ENCODE peak calls at places on chromosomes 13 and 19, in seven cellular contexts. One of them, this sample, is unnamed.

GRCh38 chr13:111510502-111511218 is 190.2 kb downstream of the TEX29 start:
- DNase-seq in MM.1S: no peak
- DNase-seq in mucosa of descending colon: no peak
- DNase-seq in Panc1: no peak
- DNase-seq in lower lobe of right lung: no peak
- DNase-seq in tibial artery: no peak
- DNase-seq in stomach: peak; percentile 4
- DNase-seq in this sample: no peak

GRCh38 chr13:46211116-46211515 is 612 bp upstream of the LRRC63 start:
- DNase-seq in tibial artery: no peak
- DNase-seq in lower lobe of right lung: no peak
- DNase-seq in mucosa of descending colon: no peak
- DNase-seq in MM.1S: peak; percentile 17
- DNase-seq in Panc1: no peak
- DNase-seq in stomach: no peak
- DNase-seq in this sample: no peak

GRCh38 chr13:85586856-85587255 is 212.4 kb downstream of the SLITRK6 start:
- DNase-seq in MM.1S: no peak
- DNase-seq in tibial artery: no peak
- DNase-seq in mucosa of descending colon: no peak
- DNase-seq in Panc1: no peak
- DNase-seq in lower lobe of right lung: no peak
- DNase-seq in stomach: no peak
- DNase-seq in this sample: no peak

GRCh38 chr13:101415358-101416174 is 742 bp downstream of the NALCN start:
- DNase-seq in mucosa of descending colon: no peak
- DNase-seq in stomach: no peak
- DNase-seq in lower lobe of right lung: no peak
- DNase-seq in tibial artery: no peak
- DNase-seq in MM.1S: peak; percentile 84
- DNase-seq in Panc1: no peak
- DNase-seq in this sample: no peak

GRCh38 chr19:34232566-34233481 is 21.5 kb upstream of the GARRE1 start:
- DNase-seq in stomach: no peak
- DNase-seq in lower lobe of right lung: peak; percentile 59
- DNase-seq in tibial artery: peak; percentile 71
- DNase-seq in mucosa of descending colon: peak; percentile 33
- DNase-seq in Panc1: peak; percentile 93
- DNase-seq in MM.1S: no peak
- DNase-seq in this sample: no peak

GRCh38 chr19:21569497-21569870 is 64.1 kb downstream of the ZNF429 start:
- DNase-seq in lower lobe of right lung: peak; percentile 80
- DNase-seq in MM.1S: no peak
- DNase-seq in Panc1: no peak
- DNase-seq in stomach: no peak
- DNase-seq in tibial artery: no peak
- DNase-seq in mucosa of descending colon: peak; percentile 80
- DNase-seq in this sample: no peak

GRCh38 chr13:88223958-88224357 is 552.8 kb downstream of the SLITRK5 start:
- DNase-seq in stomach: no peak
- DNase-seq in tibial artery: no peak
- DNase-seq in mucosa of descending colon: no peak
- DNase-seq in lower lobe of right lung: no peak
- DNase-seq in Panc1: no peak
- DNase-seq in MM.1S: no peak
- DNase-seq in this sample: no peak

GRCh38 chr19:33795370-33796163 is 1.1 kb upstream of the KCTD15 start:
- DNase-seq in stomach: peak; percentile 85
- DNase-seq in Panc1: no peak
- DNase-seq in mucosa of descending colon: peak; percentile 89
- DNase-seq in tibial artery: peak; percentile 87
- DNase-seq in lower lobe of right lung: peak; percentile 86
- DNase-seq in MM.1S: no peak
- DNase-seq in this sample: peak; percentile 64

GRCh38 chr13:25902946-25903345 is 148.9 kb downstream of the SHISA2 start:
- DNase-seq in lower lobe of right lung: no peak
- DNase-seq in mucosa of descending colon: no peak
- DNase-seq in Panc1: no peak
- DNase-seq in stomach: no peak
- DNase-seq in MM.1S: peak; percentile 50
- DNase-seq in tibial artery: no peak
- DNase-seq in this sample: no peak

GRCh38 chr13:65932587-65933239 is 1297.4 kb downstream of the PCDH9 start:
- DNase-seq in mucosa of descending colon: no peak
- DNase-seq in stomach: no peak
- DNase-seq in lower lobe of right lung: no peak
- DNase-seq in MM.1S: no peak
- DNase-seq in tibial artery: no peak
- DNase-seq in Panc1: no peak
- DNase-seq in this sample: no peak

GRCh38 chr19:13842294-13843103 is 34.4 kb upstream of the NANOS3 start:
- DNase-seq in Panc1: no peak
- DNase-seq in lower lobe of right lung: peak; percentile 91
- DNase-seq in stomach: peak; percentile 85
- DNase-seq in tibial artery: peak; percentile 94
- DNase-seq in MM.1S: peak; percentile 61
- DNase-seq in mucosa of descending colon: peak; percentile 89
- DNase-seq in this sample: no peak
- H3K4me1 ChIP-seq in Panc1: peaks cover 36% of the 10 kb centered on the region
- H3K4me1 ChIP-seq in lower lobe of right lung: peaks cover 72% of the 10 kb centered on the region
- H3K4me1 ChIP-seq in stomach: peaks cover 79% of the 10 kb centered on the region
- H3K4me1 ChIP-seq in tibial artery: peaks cover 9% of the 10 kb centered on the region
- H3K4me1 ChIP-seq in MM.1S: peaks cover 29% of the 10 kb centered on the region
- H3K4me1 ChIP-seq in mucosa of descending colon: peaks cover 49% of the 10 kb centered on the region
- H3K4me1 ChIP-seq in this sample: peaks cover 44% of the 10 kb centered on the region

DNA sequence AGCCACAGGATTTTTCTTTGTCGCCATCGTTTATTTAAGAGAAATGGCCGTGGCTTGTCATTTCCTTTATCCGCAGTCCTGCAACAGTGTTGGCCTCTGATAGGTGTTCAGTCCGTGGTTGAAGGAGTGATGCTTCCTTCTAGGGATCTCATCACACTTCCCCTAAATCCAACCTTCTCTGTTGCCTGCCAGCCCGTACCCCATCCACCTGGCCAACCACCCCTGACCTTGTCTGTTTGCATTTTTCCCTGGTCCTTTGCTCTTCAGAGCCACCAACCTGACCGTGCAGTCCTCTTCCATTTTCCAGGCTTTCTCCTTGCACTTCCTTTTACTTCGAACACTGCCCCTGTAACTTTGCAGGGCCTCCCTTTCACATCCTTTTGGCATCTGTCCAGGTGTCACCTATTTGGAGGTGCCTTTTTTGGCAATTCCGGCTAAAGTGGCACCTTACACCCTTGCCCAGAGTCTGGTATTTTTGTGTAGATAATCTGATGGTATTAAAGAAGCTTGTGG is 684 bp downstream of the ZNF460 start:
- DNase-seq in lower lobe of right lung: no peak
- DNase-seq in tibial artery: no peak
- DNase-seq in stomach: no peak
- DNase-seq in MM.1S: peak; percentile 54
- DNase-seq in Panc1: no peak
- DNase-seq in mucosa of descending colon: peak; percentile 35
- DNase-seq in this sample: no peak
- H3K4me1 ChIP-seq in lower lobe of right lung: peaks cover 41% of the 10 kb centered on the region
- H3K4me1 ChIP-seq in tibial artery: no peaks in the 10 kb centered on the region
- H3K4me1 ChIP-seq in stomach: peaks cover 29% of the 10 kb centered on the region
- H3K4me1 ChIP-seq in MM.1S: peaks cover 27% of the 10 kb centered on the region
- H3K4me1 ChIP-seq in Panc1: peaks cover 23% of the 10 kb centered on the region
- H3K4me1 ChIP-seq in mucosa of descending colon: peaks cover 11% of the 10 kb centered on the region
- H3K4me1 ChIP-seq in this sample: no peaks in the 10 kb centered on the region

GRCh38 chr19:38663156-38663651 is 15.8 kb downstream of the ACTN4 start:
- DNase-seq in tibial artery: no peak
- DNase-seq in stomach: no peak
- DNase-seq in Panc1: no peak
- DNase-seq in MM.1S: no peak
- DNase-seq in lower lobe of right lung: no peak
- DNase-seq in mucosa of descending colon: no peak
- DNase-seq in this sample: no peak

GRCh38 chr19:38664503-38665211 is 17.2 kb downstream of the ACTN4 start:
- DNase-seq in MM.1S: no peak
- DNase-seq in Panc1: no peak
- DNase-seq in tibial artery: no peak
- DNase-seq in lower lobe of right lung: no peak
- DNase-seq in mucosa of descending colon: no peak
- DNase-seq in stomach: no peak
- DNase-seq in this sample: no peak

GRCh38 chr19:38665219-38665931 is 17.9 kb downstream of the ACTN4 start:
- DNase-seq in lower lobe of right lung: no peak
- DNase-seq in Panc1: no peak
- DNase-seq in tibial artery: no peak
- DNase-seq in stomach: no peak
- DNase-seq in MM.1S: no peak
- DNase-seq in mucosa of descending colon: no peak
- DNase-seq in this sample: no peak

GRCh38 chr19:38662508-38663155 is 15.2 kb downstream of the ACTN4 start:
- DNase-seq in lower lobe of right lung: no peak
- DNase-seq in tibial artery: no peak
- DNase-seq in stomach: no peak
- DNase-seq in mucosa of descending colon: no peak
- DNase-seq in MM.1S: no peak
- DNase-seq in Panc1: no peak
- DNase-seq in this sample: no peak

DNA sequence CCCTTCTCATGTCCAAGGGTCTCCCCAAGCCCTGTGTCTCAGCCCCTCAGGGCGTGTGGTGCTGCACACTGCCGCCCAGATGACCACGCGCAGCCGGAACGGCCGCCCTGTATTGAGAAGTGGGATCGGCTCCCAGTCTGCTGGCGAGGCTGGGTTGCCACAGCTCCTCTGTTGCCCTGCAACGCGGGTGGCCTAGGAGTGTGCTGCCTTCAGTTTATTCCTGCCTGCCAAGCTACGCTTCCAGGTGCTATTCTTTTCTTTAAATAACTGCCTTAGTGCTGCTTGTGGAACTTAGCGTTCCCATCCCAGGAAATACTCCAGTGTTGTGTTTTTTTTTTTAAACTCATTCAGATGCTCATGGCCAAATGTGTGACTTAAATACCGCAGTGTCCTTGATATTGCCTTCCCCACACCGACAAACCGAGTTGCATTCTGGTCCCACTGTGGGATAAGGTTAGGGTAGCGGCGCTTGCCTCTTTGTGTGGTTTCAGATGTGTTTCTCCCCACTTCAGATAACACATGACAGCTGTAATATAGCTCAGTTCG is 16.6 kb downstream of the ACTN4 start:
- DNase-seq in stomach: no peak
- DNase-seq in lower lobe of right lung: no peak
- DNase-seq in Panc1: no peak
- DNase-seq in mucosa of descending colon: peak; percentile 52
- DNase-seq in tibial artery: peak; percentile 91
- DNase-seq in MM.1S: no peak
- DNase-seq in this sample: no peak
- H3K4me1 ChIP-seq in stomach: peaks cover 98% of the 10 kb centered on the region
- H3K4me1 ChIP-seq in lower lobe of right lung: peaks cover 100% of the 10 kb centered on the region
- H3K4me1 ChIP-seq in Panc1: peaks cover 100% of the 10 kb centered on the region
- H3K4me1 ChIP-seq in mucosa of descending colon: peaks cover 93% of the 10 kb centered on the region
- H3K4me1 ChIP-seq in tibial artery: peaks cover 31% of the 10 kb centered on the region
- H3K4me1 ChIP-seq in MM.1S: no peaks in the 10 kb centered on the region
- H3K4me1 ChIP-seq in this sample: peaks cover 22% of the 10 kb centered on the region

DNA sequence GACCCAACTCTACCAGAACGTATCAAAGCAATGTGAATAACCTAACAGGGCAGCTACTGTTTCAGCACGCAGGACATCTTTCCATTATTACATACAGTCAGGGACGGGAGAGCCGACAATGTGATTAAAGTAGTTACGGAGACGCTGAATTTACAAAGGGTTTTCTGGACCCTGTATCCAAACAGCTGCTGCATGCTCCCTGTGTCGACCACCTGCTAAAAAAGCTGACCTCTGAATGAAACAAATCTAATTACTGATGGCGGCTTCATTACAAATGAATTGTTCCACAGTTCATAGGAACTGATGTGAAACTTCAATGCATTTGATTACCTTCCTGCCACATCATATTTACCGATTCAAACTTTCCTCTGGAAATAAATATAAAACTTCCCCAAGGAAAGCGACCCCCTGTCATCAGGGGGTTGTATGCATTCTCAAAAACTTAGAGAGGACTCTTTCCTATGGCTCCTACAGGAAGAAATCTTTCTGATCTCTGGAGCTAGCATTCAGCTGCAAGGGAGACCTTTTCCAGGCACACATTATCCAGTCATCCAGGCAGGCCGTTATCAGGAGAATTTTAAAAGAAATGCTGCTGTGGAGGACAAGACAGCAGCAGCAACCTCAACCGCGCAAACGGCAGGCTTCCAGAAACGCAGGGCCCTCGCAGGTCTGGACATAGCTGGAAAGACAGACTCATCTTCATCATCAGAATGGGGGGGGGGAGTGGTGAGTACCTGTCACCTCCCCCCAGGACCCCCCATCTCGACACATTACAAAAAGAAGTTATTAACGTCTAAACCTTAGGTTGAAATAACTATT is 3.1 kb downstream of the EFNB2 start:
- DNase-seq in lower lobe of right lung: no peak
- DNase-seq in Panc1: no peak
- DNase-seq in stomach: no peak
- DNase-seq in MM.1S: no peak
- DNase-seq in tibial artery: no peak
- DNase-seq in mucosa of descending colon: peak; percentile 46
- DNase-seq in this sample: no peak
- H3K4me1 ChIP-seq in lower lobe of right lung: peaks cover 53% of the 10 kb centered on the region
- H3K4me1 ChIP-seq in Panc1: peaks cover 7% of the 10 kb centered on the region
- H3K4me1 ChIP-seq in stomach: peaks cover 40% of the 10 kb centered on the region
- H3K4me1 ChIP-seq in MM.1S: peaks cover 10% of the 10 kb centered on the region
- H3K4me1 ChIP-seq in tibial artery: no peaks in the 10 kb centered on the region
- H3K4me1 ChIP-seq in mucosa of descending colon: peaks cover 36% of the 10 kb centered on the region
- H3K4me1 ChIP-seq in this sample: peaks cover 3% of the 10 kb centered on the region

GRCh38 chr19:51586799-51587198 is 15.7 kb downstream of the ZNF175 start:
- DNase-seq in MM.1S: no peak
- DNase-seq in lower lobe of right lung: no peak
- DNase-seq in tibial artery: no peak
- DNase-seq in stomach: no peak
- DNase-seq in Panc1: no peak
- DNase-seq in mucosa of descending colon: no peak
- DNase-seq in this sample: no peak
- H3K4me1 ChIP-seq in MM.1S: no peaks in the 10 kb centered on the region
- H3K4me1 ChIP-seq in lower lobe of right lung: no peaks in the 10 kb centered on the region
- H3K4me1 ChIP-seq in tibial artery: no peaks in the 10 kb centered on the region
- H3K4me1 ChIP-seq in stomach: no peaks in the 10 kb centered on the region
- H3K4me1 ChIP-seq in Panc1: no peaks in the 10 kb centered on the region
- H3K4me1 ChIP-seq in mucosa of descending colon: no peaks in the 10 kb centered on the region
- H3K4me1 ChIP-seq in this sample: no peaks in the 10 kb centered on the region

GRCh38 chr13:113848431-113849260 is 15.2 kb downstream of the GAS6 start:
- DNase-seq in tibial artery: no peak
- DNase-seq in lower lobe of right lung: no peak
- DNase-seq in stomach: peak; percentile 71
- DNase-seq in Panc1: no peak
- DNase-seq in mucosa of descending colon: peak; percentile 83
- DNase-seq in MM.1S: no peak
- DNase-seq in this sample: no peak
- H3K4me1 ChIP-seq in tibial artery: no peaks in the 10 kb centered on the region
- H3K4me1 ChIP-seq in lower lobe of right lung: peaks cover 43% of the 10 kb centered on the region
- H3K4me1 ChIP-seq in stomach: peaks cover 20% of the 10 kb centered on the region
- H3K4me1 ChIP-seq in Panc1: no peaks in the 10 kb centered on the region
- H3K4me1 ChIP-seq in mucosa of descending colon: peaks cover 27% of the 10 kb centered on the region
- H3K4me1 ChIP-seq in MM.1S: peaks cover 25% of the 10 kb centered on the region
- H3K4me1 ChIP-seq in this sample: peaks cover 5% of the 10 kb centered on the region